ENCODE peak calls at places on chromosomes 5 and 9, in six cellular contexts. Q is endodermal cell, R is pancreas, H is PC-3, A is HEK293T, N is GM20000. L is an unnamed sample.

GRCh38 chr9:136769710-136770191 is 5.4 kb upstream of the LCN15 start:
- DNase-seq in Q (peak; percentile 92), R (peak; percentile 51), H (peak; percentile 44), A (peak; percentile 78), N (peak; percentile 90), L (no peak)

GRCh38 chr5:185095-186070 is 5.9 kb upstream of the LRRC14B start:
- DNase-seq in Q (no peak), R (no peak), H (no peak), A (no peak), N (no peak), L (no peak)

GRCh38 chr9:2610985-2611384 is 10.6 kb upstream of the VLDLR start:
- DNase-seq in Q (peak; percentile 56), R (no peak), H (no peak), A (no peak), N (no peak), L (no peak)

GRCh38 chr9:14723301-14723700 is 768 bp upstream of the CER1 start:
- DNase-seq in Q (no peak), R (no peak), H (no peak), A (no peak), N (no peak), L (no peak)

GRCh38 chr5:113692466-113693204 is 179.1 kb downstream of the YTHDC2 start:
- DNase-seq in Q (peak; percentile 52), R (no peak), H (no peak), A (no peak), N (no peak), L (no peak)

GRCh38 chr9:1100945-1101344 is 50.8 kb downstream of the DMRT2 start:
- DNase-seq in Q (peak; percentile 66), R (peak; percentile 60), H (peak; percentile 65), A (peak; percentile 34), N (no peak), L (peak; percentile 36)

GRCh38 chr9:93900971-93901861 is 53.9 kb downstream of the BARX1 start:
- DNase-seq in Q (peak; percentile 33), R (no peak), H (no peak), A (no peak), N (no peak), L (no peak)

GRCh38 chr5:172004824-172005237 is 1.6 kb downstream of the FBXW11 start:
- DNase-seq in Q (no peak), R (no peak), H (no peak), A (no peak), N (no peak), L (no peak)

GRCh38 chr9:5874048-5874447 is 16.6 kb upstream of the MLANA start:
- DNase-seq in Q (no peak), R (no peak), H (no peak), A (no peak), N (no peak), L (no peak)

GRCh38 chr5:80153586-80154126 is 102.2 kb downstream of the SERINC5 start:
- DNase-seq in Q (peak; percentile 39), R (no peak), H (no peak), A (no peak), N (no peak), L (peak; percentile 48)

GRCh38 chr5:154740957-154741356 is 14.2 kb upstream of the LARP1 start:
- DNase-seq in Q (no peak), R (no peak), H (no peak), A (no peak), N (no peak), L (no peak)

GRCh38 chr9:136618578-136619547 is 43.9 kb upstream of the EGFL7 start:
- DNase-seq in Q (no peak), R (no peak), H (no peak), A (no peak), N (peak; percentile 78), L (peak; percentile 56)

GRCh38 chr5:96626956-96627355 is 35.2 kb upstream of the CAST start:
- DNase-seq in Q (no peak), R (no peak), H (peak; percentile 7), A (no peak), N (no peak), L (no peak)

GRCh38 chr9:127706836-127707241 is at the start of gene CFAP157:
- DNase-seq in Q (peak; percentile 75), R (peak; percentile 50), H (no peak), A (no peak), N (no peak), L (no peak)

GRCh38 chr9:37719526-37719925 is 34.1 kb upstream of the TRMT10B start:
- DNase-seq in Q (no peak), R (no peak), H (no peak), A (no peak), N (no peak), L (no peak)

GRCh38 chr5:68465934-68466551 is 250.5 kb downstream of the PIK3R1 start:
- DNase-seq in Q (no peak), R (peak; percentile 15), H (no peak), A (no peak), N (no peak), L (no peak)

GRCh38 chr9:115847245-115847644 is 306.3 kb upstream of the PAPPA start:
- DNase-seq in Q (no peak), R (no peak), H (peak; percentile 38), A (no peak), N (no peak), L (no peak)

GRCh38 chr9:33350310-33350709 is 52.1 kb downstream of the AQP7 start:
- DNase-seq in Q (no peak), R (no peak), H (peak; percentile 87), A (no peak), N (no peak), L (no peak)

GRCh38 chr5:158154226-158155005 is 295.5 kb upstream of the CLINT1 start:
- DNase-seq in Q (no peak), R (peak; percentile 36), H (peak; percentile 81), A (no peak), N (no peak), L (no peak)

GRCh38 chr5:169609716-169610115 is 26.1 kb downstream of the SPDL1 start:
- DNase-seq in Q (no peak), R (no peak), H (no peak), A (no peak), N (no peak), L (no peak)

GRCh38 chr9:128081052-128081451 is 13.0 kb downstream of the SLC25A25 start:
- DNase-seq in Q (no peak), R (no peak), H (no peak), A (no peak), N (no peak), L (no peak)

GRCh38 chr5:76192837-76193236 is 109.7 kb downstream of the SV2C start:
- DNase-seq in Q (no peak), R (no peak), H (no peak), A (no peak), N (no peak), L (no peak)

GRCh38 chr5:73303139-73304079 is 130.4 kb downstream of the TMEM174 start:
- DNase-seq in Q (peak; percentile 94), R (peak; percentile 20), H (no peak), A (no peak), N (no peak), L (peak; percentile 32)

GRCh38 chr5:140106101-140106500 is 7.8 kb upstream of the PURA start:
- DNase-seq in Q (no peak), R (no peak), H (no peak), A (no peak), N (no peak), L (no peak)

GRCh38 chr9:36659500-36659899 is 86.8 kb downstream of the MELK start:
- DNase-seq in Q (no peak), R (no peak), H (no peak), A (no peak), N (peak; percentile 32), L (no peak)

GRCh38 chr5:75051217-75051751 is 1.1 kb downstream of the GCNT4 start:
- DNase-seq in Q (peak; percentile 67), R (peak; percentile 51), H (no peak), A (no peak), N (no peak), L (peak; percentile 62)

L was measured in left colon.